ENCODE peak calls at places on chromosomes 11 and 22, in four cellular contexts. One of them, this sample, is unnamed.

GRCh38 chr22:39244496-39245129 is at the start of gene PDGFB:
- DNase-seq in IMR-90: no peak
- DNase-seq in fibroblast of lung: no peak
- DNase-seq in mesenchymal stem cell: peak
- DNase-seq in this sample: peak

GRCh38 chr11:1484716-1485503 is 1.7 kb downstream of the MOB2 start:
- DNase-seq in IMR-90: no peak
- DNase-seq in fibroblast of lung: no peak
- DNase-seq in mesenchymal stem cell: no peak
- DNase-seq in this sample: no peak

GRCh38 chr11:12692238-12693074 is 18.2 kb downstream of the TEAD1 start:
- DNase-seq in fibroblast of lung: peak
- DNase-seq in mesenchymal stem cell: peak
- DNase-seq in IMR-90: peak
- DNase-seq in this sample: peak

GRCh38 chr11:43933608-43934358 is 8.7 kb upstream of the C11orf96 start:
- DNase-seq in fibroblast of lung: peak
- DNase-seq in mesenchymal stem cell: no peak
- DNase-seq in IMR-90: peak
- DNase-seq in this sample: no peak

GRCh38 chr11:13384837-13385417 is 78.1 kb downstream of the BTBD10 start:
- DNase-seq in IMR-90: peak
- DNase-seq in mesenchymal stem cell: peak
- DNase-seq in fibroblast of lung: peak
- DNase-seq in this sample: peak

GRCh38 chr11:73195191-73196007 is 22.7 kb upstream of the P2RY2 start:
- DNase-seq in IMR-90: no peak
- DNase-seq in mesenchymal stem cell: no peak
- DNase-seq in fibroblast of lung: no peak
- DNase-seq in this sample: no peak

GRCh38 chr11:43708776-43709175 is 28.2 kb downstream of the HSD17B12 start:
- DNase-seq in mesenchymal stem cell: no peak
- DNase-seq in fibroblast of lung: peak
- DNase-seq in IMR-90: no peak
- DNase-seq in this sample: peak

GRCh38 chr11:30488304-30488998 is 97.7 kb downstream of the MPPED2 start:
- DNase-seq in mesenchymal stem cell: peak
- DNase-seq in IMR-90: peak
- DNase-seq in fibroblast of lung: peak
- DNase-seq in this sample: peak

GRCh38 chr11:126542621-126543020 is 187.1 kb downstream of the ST3GAL4 start:
- DNase-seq in fibroblast of lung: no peak
- DNase-seq in mesenchymal stem cell: no peak
- DNase-seq in IMR-90: no peak
- DNase-seq in this sample: no peak

GRCh38 chr11:126602993-126603392 is 247.5 kb downstream of the ST3GAL4 start:
- DNase-seq in mesenchymal stem cell: no peak
- DNase-seq in IMR-90: no peak
- DNase-seq in fibroblast of lung: no peak
- DNase-seq in this sample: no peak

DNA sequence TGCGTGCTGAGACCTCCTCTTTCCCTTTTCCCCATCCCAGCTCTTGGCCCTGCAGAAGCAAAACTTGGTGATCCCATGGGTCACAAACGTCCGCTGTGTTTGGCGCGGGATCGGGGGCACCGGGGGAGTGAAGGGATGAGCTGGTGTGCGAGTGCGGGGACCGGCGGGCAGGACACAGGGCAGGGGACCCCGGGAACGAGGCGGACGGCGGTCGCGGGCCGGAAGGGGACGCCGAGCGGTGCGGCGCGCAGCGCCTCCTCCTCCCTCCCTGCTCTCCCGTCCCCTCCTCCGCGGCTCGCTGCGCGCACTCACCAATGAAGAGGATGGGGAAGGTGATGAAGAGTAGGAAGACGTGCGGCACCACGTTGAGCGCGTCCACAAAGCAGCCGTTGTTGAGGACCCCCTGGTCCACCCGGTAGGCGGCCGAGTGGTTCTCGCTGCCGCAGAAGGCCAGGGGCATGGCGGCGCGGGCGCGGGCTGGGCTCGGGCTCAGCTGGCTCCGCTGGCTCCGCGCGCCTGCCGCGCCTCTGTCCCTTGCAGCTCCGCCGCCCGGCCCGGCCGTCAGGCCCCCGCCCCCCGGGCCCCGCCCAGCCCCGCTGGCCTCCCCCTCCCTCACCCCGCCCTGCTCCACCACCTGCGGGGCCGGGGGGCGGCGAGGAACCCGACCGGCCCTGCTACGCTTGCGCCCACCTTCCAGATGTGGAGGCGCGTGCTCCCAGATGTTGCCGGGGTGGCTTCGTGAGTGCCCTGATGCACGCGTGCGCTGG is at the start of gene ABCC8:
- DNase-seq in IMR-90: no peak
- DNase-seq in mesenchymal stem cell: no peak
- DNase-seq in fibroblast of lung: no peak
- DNase-seq in this sample: no peak
- H2AFZ ChIP-seq in IMR-90: no peak
- H2AFZ ChIP-seq in mesenchymal stem cell: no peak
- H2AFZ ChIP-seq in fibroblast of lung: no peak
- H2AFZ ChIP-seq in this sample: no peak

GRCh38 chr11:69640260-69640994 is 529 bp upstream of the CCND1 start:
- DNase-seq in IMR-90: no peak
- DNase-seq in fibroblast of lung: peak
- DNase-seq in mesenchymal stem cell: peak
- DNase-seq in this sample: peak

GRCh38 chr11:69642549-69642912 is 1.6 kb downstream of the CCND1 start:
- DNase-seq in mesenchymal stem cell: no peak
- DNase-seq in IMR-90: no peak
- DNase-seq in fibroblast of lung: no peak
- DNase-seq in this sample: peak

GRCh38 chr11:69640995-69641581 is at the start of gene CCND1:
- DNase-seq in IMR-90: peak
- DNase-seq in mesenchymal stem cell: peak
- DNase-seq in fibroblast of lung: peak
- DNase-seq in this sample: peak

GRCh38 chr11:69642913-69643632 is 2.1 kb downstream of the CCND1 start:
- DNase-seq in fibroblast of lung: peak
- DNase-seq in mesenchymal stem cell: peak
- DNase-seq in IMR-90: peak
- DNase-seq in this sample: peak

DNA sequence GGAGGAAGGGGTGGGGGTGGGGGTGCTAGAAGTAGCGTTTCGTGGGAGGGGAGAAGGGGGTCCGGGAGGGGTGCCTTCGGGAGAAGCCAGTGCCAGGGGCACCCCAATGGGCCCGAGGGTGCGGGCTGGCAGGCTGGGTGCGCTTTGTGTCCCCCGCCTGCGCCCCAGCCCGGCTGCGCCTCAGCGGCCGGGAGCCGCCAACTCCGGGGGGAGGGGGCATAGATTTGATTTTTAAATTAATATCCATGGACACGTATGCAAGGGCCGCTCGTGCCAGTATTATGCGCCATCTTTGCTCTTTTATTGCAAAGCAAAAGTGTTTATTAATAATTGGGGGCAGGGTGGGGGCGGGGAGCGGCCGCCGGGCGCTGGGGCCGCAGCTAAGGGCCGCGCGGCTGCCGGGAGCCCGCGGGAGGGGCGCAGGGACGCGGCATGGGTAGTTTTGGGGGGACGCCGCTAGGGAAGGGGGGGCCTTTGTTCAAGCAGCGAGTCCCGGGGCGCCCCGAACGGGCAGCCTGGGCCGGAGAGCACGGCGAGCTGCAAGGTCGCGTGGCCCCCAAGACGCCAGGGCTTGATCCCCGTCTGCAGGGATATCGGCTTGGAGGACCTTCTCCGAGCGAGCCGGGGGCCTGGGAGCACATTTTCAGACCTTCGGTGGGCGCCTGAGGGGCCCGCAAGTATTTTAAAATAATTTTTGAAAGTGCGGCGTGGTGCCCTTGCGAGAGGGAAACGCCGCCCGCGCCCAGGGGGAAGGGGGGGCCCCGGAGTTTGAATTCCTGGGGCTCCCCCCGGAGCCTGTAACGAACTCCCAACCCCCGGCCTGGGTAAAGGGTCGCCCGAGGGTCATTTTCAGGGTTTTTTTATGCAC is 959 bp downstream of the CCND1 start:
- DNase-seq in fibroblast of lung: peak
- DNase-seq in mesenchymal stem cell: no peak
- DNase-seq in IMR-90: no peak
- DNase-seq in this sample: peak
- H2AFZ ChIP-seq in fibroblast of lung: no peak
- H2AFZ ChIP-seq in mesenchymal stem cell: no peak
- H2AFZ ChIP-seq in IMR-90: peak
- H2AFZ ChIP-seq in this sample: no peak

DNA sequence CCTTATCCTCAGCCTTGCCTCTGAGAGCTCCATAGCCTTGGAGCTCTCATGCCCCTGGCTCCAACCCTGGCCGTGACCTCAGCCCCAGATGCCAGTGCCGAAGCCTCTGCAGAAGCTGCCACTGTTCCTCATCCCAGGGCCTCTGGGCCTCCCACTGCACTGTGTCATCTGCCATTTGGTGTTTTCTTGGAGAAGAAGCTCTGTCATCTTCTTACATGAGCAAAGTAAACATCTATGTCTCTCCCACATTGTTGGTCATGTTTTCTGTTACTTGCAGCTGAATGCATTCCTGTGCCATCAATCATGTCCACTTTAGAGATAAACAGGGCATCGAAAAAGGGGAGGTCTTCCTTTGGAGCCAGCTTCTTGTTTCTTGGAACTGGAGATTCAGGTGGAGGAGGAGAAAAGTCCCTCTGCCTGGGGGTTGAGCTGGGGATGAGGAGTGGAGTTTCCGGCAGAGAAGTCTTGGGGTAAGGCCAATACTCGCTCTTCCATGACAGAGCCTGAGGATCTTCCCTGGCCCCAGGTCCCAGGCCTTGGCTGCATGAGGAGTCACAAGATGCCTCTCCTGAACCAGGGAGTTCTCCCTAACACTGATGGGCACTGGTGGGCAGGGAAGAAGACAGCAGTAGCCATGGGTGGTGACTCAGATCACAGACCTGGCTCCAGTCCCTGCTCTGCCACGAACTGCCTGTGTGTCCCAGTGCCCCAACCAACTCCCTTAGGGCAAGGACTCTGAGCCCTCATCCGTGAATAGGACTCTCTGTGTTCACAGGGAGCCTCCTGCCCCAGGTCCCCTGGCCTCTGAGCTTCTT is 45.2 kb upstream of the FTH1 start:
- DNase-seq in IMR-90: peak
- DNase-seq in mesenchymal stem cell: peak
- DNase-seq in fibroblast of lung: peak
- DNase-seq in this sample: no peak
- H2AFZ ChIP-seq in IMR-90: peak
- H2AFZ ChIP-seq in mesenchymal stem cell: no peak
- H2AFZ ChIP-seq in fibroblast of lung: no peak
- H2AFZ ChIP-seq in this sample: no peak

GRCh38 chr11:115737875-115738274 is 233.7 kb upstream of the CADM1 start:
- DNase-seq in IMR-90: peak
- DNase-seq in mesenchymal stem cell: peak
- DNase-seq in fibroblast of lung: no peak
- DNase-seq in this sample: no peak
- H2AFZ ChIP-seq in IMR-90: peak
- H2AFZ ChIP-seq in mesenchymal stem cell: no peak
- H2AFZ ChIP-seq in fibroblast of lung: no peak
- H2AFZ ChIP-seq in this sample: no peak

GRCh38 chr11:67095214-67095507 is 23.9 kb upstream of the KDM2A start:
- DNase-seq in fibroblast of lung: no peak
- DNase-seq in mesenchymal stem cell: no peak
- DNase-seq in IMR-90: no peak
- DNase-seq in this sample: no peak

GRCh38 chr11:67102664-67103063 is 16.4 kb upstream of the KDM2A start:
- DNase-seq in mesenchymal stem cell: no peak
- DNase-seq in fibroblast of lung: no peak
- DNase-seq in IMR-90: no peak
- DNase-seq in this sample: no peak

GRCh38 chr11:67099841-67100324 is 19.2 kb upstream of the KDM2A start:
- DNase-seq in fibroblast of lung: no peak
- DNase-seq in IMR-90: no peak
- DNase-seq in mesenchymal stem cell: no peak
- DNase-seq in this sample: no peak

DNA sequence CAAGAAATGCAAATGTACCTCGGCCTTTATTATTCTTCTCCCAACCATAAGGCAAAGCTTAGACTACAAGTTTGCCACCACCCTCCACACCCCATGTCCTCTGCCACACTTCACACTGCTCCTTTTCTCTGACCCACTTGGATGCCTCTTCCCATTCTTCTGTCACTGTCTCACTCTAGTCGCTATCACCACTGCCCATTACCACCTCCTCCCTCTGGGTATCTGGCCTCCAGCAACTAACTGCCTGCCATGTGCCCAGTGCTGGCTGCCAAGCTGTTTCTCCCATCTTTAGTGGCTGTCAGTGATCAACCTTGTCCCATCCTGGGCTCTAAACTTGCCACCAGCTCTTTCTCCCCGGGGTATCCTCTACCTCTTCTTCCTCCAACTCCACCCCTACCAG is 20.3 kb upstream of the KDM2A start:
- DNase-seq in IMR-90: no peak
- DNase-seq in mesenchymal stem cell: no peak
- DNase-seq in fibroblast of lung: no peak
- DNase-seq in this sample: no peak
- H2AFZ ChIP-seq in IMR-90: no peak
- H2AFZ ChIP-seq in mesenchymal stem cell: no peak
- H2AFZ ChIP-seq in fibroblast of lung: no peak
- H2AFZ ChIP-seq in this sample: no peak

GRCh38 chr22:33035276-33035863 is 22.8 kb downstream of the SYN3 start:
- DNase-seq in fibroblast of lung: no peak
- DNase-seq in mesenchymal stem cell: no peak
- DNase-seq in IMR-90: no peak
- DNase-seq in this sample: no peak

GRCh38 chr22:33036881-33037280 is 21.3 kb downstream of the SYN3 start:
- DNase-seq in fibroblast of lung: no peak
- DNase-seq in IMR-90: no peak
- DNase-seq in mesenchymal stem cell: no peak
- DNase-seq in this sample: no peak

GRCh38 chr22:33038836-33039235 is 19.3 kb downstream of the SYN3 start:
- DNase-seq in mesenchymal stem cell: no peak
- DNase-seq in IMR-90: no peak
- DNase-seq in fibroblast of lung: no peak
- DNase-seq in this sample: no peak

GRCh38 chr22:33034753-33035152 is 23.4 kb downstream of the SYN3 start:
- DNase-seq in fibroblast of lung: no peak
- DNase-seq in IMR-90: no peak
- DNase-seq in mesenchymal stem cell: no peak
- DNase-seq in this sample: no peak

DNA sequence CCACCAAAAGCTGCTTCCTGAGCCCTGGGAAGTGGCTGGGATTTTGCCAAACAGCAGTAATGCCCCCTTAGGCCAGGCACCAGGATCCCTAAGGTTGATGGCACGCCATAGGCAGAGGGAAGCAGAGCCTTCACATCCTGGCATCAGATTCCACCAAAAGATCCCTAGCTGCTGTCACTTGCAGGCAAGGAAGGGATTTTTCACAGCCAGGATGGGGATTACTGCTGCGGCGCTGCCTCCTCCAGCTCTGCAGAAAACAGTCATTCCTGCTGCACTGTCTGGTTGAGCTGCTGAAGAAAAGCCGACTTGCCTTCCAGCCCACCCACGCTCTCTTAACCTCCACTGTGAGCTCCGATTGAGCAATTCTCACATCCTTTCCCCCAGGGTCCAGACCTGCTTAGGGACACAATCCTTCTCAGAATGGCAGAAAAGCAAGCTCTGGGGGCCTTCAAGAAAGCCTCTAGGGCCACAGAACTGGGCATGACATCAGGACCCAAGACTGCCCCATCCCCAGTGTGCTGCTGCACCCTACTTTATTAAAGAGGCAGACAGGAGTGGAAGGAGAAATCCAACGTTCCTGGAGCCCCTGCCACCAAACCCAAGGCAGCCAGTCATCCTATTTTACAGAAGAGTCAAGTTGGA is 19.9 kb downstream of the SYN3 start:
- DNase-seq in fibroblast of lung: no peak
- DNase-seq in mesenchymal stem cell: no peak
- DNase-seq in IMR-90: no peak
- DNase-seq in this sample: no peak
- H2AFZ ChIP-seq in fibroblast of lung: no peak
- H2AFZ ChIP-seq in mesenchymal stem cell: no peak
- H2AFZ ChIP-seq in IMR-90: peak
- H2AFZ ChIP-seq in this sample: no peak

This sample was measured in endothelial cell of umbilical vein.